ENCODE peak calls at places on chromosomes 4 and X, in ten cellular contexts. B is HEK293T; J is stromal cell of bone marrow; T is iris pigment epithelial cell; L is NCI-H1105 treated with DMSO at 0.1 percent for 48 hours; I is naive thymus-derived CD8-positive, alpha-beta T cell; Y is MCF 10A; P is lower leg skin; F is activated CD8-positive, alpha-beta memory T cell treated with anti-CD3 and anti-CD28 coated beads, Interleukin-2, amount 50 U/mL, for 4 hours; O is HuH-7. M is an unnamed sample.

GRCh38 chrX:74249963-74250362 is 54.0 kb upstream of the ZCCHC13 start:
- DNase-seq in B (peak; percentile 22), J (no peak), T (no peak), L (no peak), I (no peak), Y (no peak), P (no peak), F (no peak), O (no peak), M (no peak)

GRCh38 chrX:138791551-138791950 is 80.0 kb upstream of the FGF13 start:
- DNase-seq in B (no peak), J (no peak), T (no peak), L (no peak), I (no peak), Y (peak; percentile 24), P (no peak), F (no peak), O (no peak), M (no peak)

GRCh38 chr4:72489267-72489666 is 79.8 kb downstream of the ADAMTS3 start:
- DNase-seq in B (no peak), J (peak; percentile 20), T (peak; percentile 51), L (no peak), I (no peak), Y (peak; percentile 69), P (no peak), F (no peak), O (no peak), M (no peak)

GRCh38 chrX:29535212-29536162 is 679.9 kb upstream of the MAGEB2 start:
- DNase-seq in B (no peak), J (no peak), T (peak; percentile 34), L (no peak), I (no peak), Y (peak; percentile 27), P (no peak), F (no peak), O (no peak), M (no peak)

GRCh38 chrX:75887833-75888232 is 102.8 kb upstream of the MAGEE2 start:
- DNase-seq in B (no peak), J (no peak), T (no peak), L (no peak), I (no peak), Y (no peak), P (no peak), F (no peak), O (no peak), M (no peak)

GRCh38 chr4:72987741-72988729 is 81.5 kb downstream of the COX18 start:
- DNase-seq in B (no peak), J (no peak), T (peak; percentile 27), L (no peak), I (no peak), Y (no peak), P (no peak), F (no peak), O (no peak), M (no peak)

GRCh38 chr4:54495091-54495490 is 162.7 kb upstream of the KIT start:
- DNase-seq in B (no peak), J (no peak), T (no peak), L (no peak), I (no peak), Y (no peak), P (no peak), F (no peak), O (no peak), M (no peak)

GRCh38 chrX:32448320-32448719 is 763.0 kb downstream of the DMD start:
- DNase-seq in B (no peak), J (no peak), T (peak; percentile 10), L (no peak), I (peak; percentile 20), Y (peak; percentile 16), P (no peak), F (no peak), O (no peak), M (peak; percentile 8)

GRCh38 chr4:10180927-10181744 is 64.5 kb upstream of the WDR1 start:
- DNase-seq in B (no peak), J (no peak), T (peak; percentile 32), L (no peak), I (peak; percentile 48), Y (peak; percentile 14), P (no peak), F (no peak), O (no peak), M (peak; percentile 18)